ENCODE peak calls at places on chromosomes 1 and 21, in eight cellular contexts. One of them, this sample, is unnamed.
A peak's percentile ranks its signal among the peaks of the same experiment; 100 is the strongest.

GRCh38 chr1:3066250-3066711 is 2.7 kb upstream of the PRDM16 start:
- DNase-seq in KBM-7: no peak
- DNase-seq in T-helper 2 cell: no peak
- DNase-seq in HS-5: no peak
- DNase-seq in heart left ventricle: peak; percentile 66
- DNase-seq in activated CD4-positive, alpha-beta T cell treated with anti-CD3 and anti-CD28 coated beads for 24 hours: no peak
- DNase-seq in activated CD8-positive, alpha-beta memory T cell treated with anti-CD3 and anti-CD28 coated beads, Interleukin-2, amount 10 ng/mL, durations not matched to agents 7 days and 5 days: no peak
- DNase-seq in glutamatergic neuron: no peak
- DNase-seq in this sample: no peak

GRCh38 chr1:50774759-50775351 is 185.2 kb downstream of the FAF1 start:
- DNase-seq in heart left ventricle: no peak
- DNase-seq in glutamatergic neuron: no peak
- DNase-seq in KBM-7: peak; percentile 68
- DNase-seq in activated CD8-positive, alpha-beta memory T cell treated with anti-CD3 and anti-CD28 coated beads, Interleukin-2, amount 10 ng/mL, durations not matched to agents 7 days and 5 days: no peak
- DNase-seq in T-helper 2 cell: no peak
- DNase-seq in HS-5: peak; percentile 25
- DNase-seq in activated CD4-positive, alpha-beta T cell treated with anti-CD3 and anti-CD28 coated beads for 24 hours: no peak
- DNase-seq in this sample: peak; percentile 19

GRCh38 chr1:145916745-145917144 is 1.8 kb downstream of the PEX11B start:
- DNase-seq in HS-5: no peak
- DNase-seq in activated CD8-positive, alpha-beta memory T cell treated with anti-CD3 and anti-CD28 coated beads, Interleukin-2, amount 10 ng/mL, durations not matched to agents 7 days and 5 days: no peak
- DNase-seq in glutamatergic neuron: no peak
- DNase-seq in heart left ventricle: no peak
- DNase-seq in activated CD4-positive, alpha-beta T cell treated with anti-CD3 and anti-CD28 coated beads for 24 hours: no peak
- DNase-seq in T-helper 2 cell: no peak
- DNase-seq in KBM-7: no peak
- DNase-seq in this sample: no peak

GRCh38 chr1:15696956-15697521 is 12.9 kb downstream of the PLEKHM2 start:
- DNase-seq in T-helper 2 cell: no peak
- DNase-seq in activated CD8-positive, alpha-beta memory T cell treated with anti-CD3 and anti-CD28 coated beads, Interleukin-2, amount 10 ng/mL, durations not matched to agents 7 days and 5 days: peak; percentile 58
- DNase-seq in activated CD4-positive, alpha-beta T cell treated with anti-CD3 and anti-CD28 coated beads for 24 hours: no peak
- DNase-seq in glutamatergic neuron: no peak
- DNase-seq in heart left ventricle: no peak
- DNase-seq in HS-5: no peak
- DNase-seq in KBM-7: peak; percentile 93
- DNase-seq in this sample: no peak

GRCh38 chr1:230112131-230112701 is 45.2 kb downstream of the GALNT2 start:
- DNase-seq in glutamatergic neuron: no peak
- DNase-seq in T-helper 2 cell: no peak
- DNase-seq in heart left ventricle: no peak
- DNase-seq in HS-5: no peak
- DNase-seq in activated CD8-positive, alpha-beta memory T cell treated with anti-CD3 and anti-CD28 coated beads, Interleukin-2, amount 10 ng/mL, durations not matched to agents 7 days and 5 days: no peak
- DNase-seq in KBM-7: peak; percentile 73
- DNase-seq in activated CD4-positive, alpha-beta T cell treated with anti-CD3 and anti-CD28 coated beads for 24 hours: no peak
- DNase-seq in this sample: no peak

GRCh38 chr1:17276568-17276967 is 27.7 kb downstream of the PADI3 start:
- DNase-seq in T-helper 2 cell: no peak
- DNase-seq in glutamatergic neuron: no peak
- DNase-seq in HS-5: no peak
- DNase-seq in activated CD8-positive, alpha-beta memory T cell treated with anti-CD3 and anti-CD28 coated beads, Interleukin-2, amount 10 ng/mL, durations not matched to agents 7 days and 5 days: no peak
- DNase-seq in activated CD4-positive, alpha-beta T cell treated with anti-CD3 and anti-CD28 coated beads for 24 hours: no peak
- DNase-seq in KBM-7: peak; percentile 91
- DNase-seq in heart left ventricle: no peak
- DNase-seq in this sample: no peak

GRCh38 chr1:61692155-61692783 is 32.7 kb downstream of the TM2D1 start:
- DNase-seq in HS-5: no peak
- DNase-seq in heart left ventricle: no peak
- DNase-seq in activated CD8-positive, alpha-beta memory T cell treated with anti-CD3 and anti-CD28 coated beads, Interleukin-2, amount 10 ng/mL, durations not matched to agents 7 days and 5 days: no peak
- DNase-seq in KBM-7: no peak
- DNase-seq in glutamatergic neuron: no peak
- DNase-seq in activated CD4-positive, alpha-beta T cell treated with anti-CD3 and anti-CD28 coated beads for 24 hours: no peak
- DNase-seq in T-helper 2 cell: no peak
- DNase-seq in this sample: no peak

GRCh38 chr1:80171101-80171500 is 1164.6 kb upstream of the ADGRL4 start:
- DNase-seq in HS-5: no peak
- DNase-seq in activated CD4-positive, alpha-beta T cell treated with anti-CD3 and anti-CD28 coated beads for 24 hours: no peak
- DNase-seq in heart left ventricle: peak; percentile 7
- DNase-seq in KBM-7: no peak
- DNase-seq in glutamatergic neuron: no peak
- DNase-seq in T-helper 2 cell: no peak
- DNase-seq in activated CD8-positive, alpha-beta memory T cell treated with anti-CD3 and anti-CD28 coated beads, Interleukin-2, amount 10 ng/mL, durations not matched to agents 7 days and 5 days: no peak
- DNase-seq in this sample: no peak

GRCh38 chr1:58773406-58773840 is 10.4 kb downstream of the JUN start:
- DNase-seq in glutamatergic neuron: no peak
- DNase-seq in KBM-7: peak; percentile 44
- DNase-seq in T-helper 2 cell: no peak
- DNase-seq in heart left ventricle: peak; percentile 88
- DNase-seq in activated CD4-positive, alpha-beta T cell treated with anti-CD3 and anti-CD28 coated beads for 24 hours: no peak
- DNase-seq in HS-5: no peak
- DNase-seq in activated CD8-positive, alpha-beta memory T cell treated with anti-CD3 and anti-CD28 coated beads, Interleukin-2, amount 10 ng/mL, durations not matched to agents 7 days and 5 days: no peak
- DNase-seq in this sample: no peak

GRCh38 chr1:84997667-84998600 is 1.0 kb upstream of the MCOLN2 start:
- DNase-seq in HS-5: no peak
- DNase-seq in T-helper 2 cell: no peak
- DNase-seq in KBM-7: peak; percentile 47
- DNase-seq in glutamatergic neuron: peak; percentile 40
- DNase-seq in activated CD4-positive, alpha-beta T cell treated with anti-CD3 and anti-CD28 coated beads for 24 hours: no peak
- DNase-seq in heart left ventricle: no peak
- DNase-seq in activated CD8-positive, alpha-beta memory T cell treated with anti-CD3 and anti-CD28 coated beads, Interleukin-2, amount 10 ng/mL, durations not matched to agents 7 days and 5 days: peak; percentile 53
- DNase-seq in this sample: no peak

GRCh38 chr1:42952353-42953001 is 6.2 kb downstream of the SLC2A1 start:
- DNase-seq in HS-5: no peak
- DNase-seq in activated CD8-positive, alpha-beta memory T cell treated with anti-CD3 and anti-CD28 coated beads, Interleukin-2, amount 10 ng/mL, durations not matched to agents 7 days and 5 days: peak; percentile 64
- DNase-seq in T-helper 2 cell: no peak
- DNase-seq in glutamatergic neuron: no peak
- DNase-seq in heart left ventricle: no peak
- DNase-seq in activated CD4-positive, alpha-beta T cell treated with anti-CD3 and anti-CD28 coated beads for 24 hours: no peak
- DNase-seq in KBM-7: no peak
- DNase-seq in this sample: no peak

GRCh38 chr1:41802532-41803501 is 115.9 kb downstream of the HIVEP3 start:
- DNase-seq in HS-5: no peak
- DNase-seq in glutamatergic neuron: no peak
- DNase-seq in T-helper 2 cell: no peak
- DNase-seq in activated CD8-positive, alpha-beta memory T cell treated with anti-CD3 and anti-CD28 coated beads, Interleukin-2, amount 10 ng/mL, durations not matched to agents 7 days and 5 days: peak; percentile 69
- DNase-seq in heart left ventricle: peak; percentile 57
- DNase-seq in activated CD4-positive, alpha-beta T cell treated with anti-CD3 and anti-CD28 coated beads for 24 hours: no peak
- DNase-seq in KBM-7: peak; percentile 76
- DNase-seq in this sample: no peak

GRCh38 chr1:27366411-27367159 is at the start of gene MAP3K6:
- DNase-seq in T-helper 2 cell: no peak
- DNase-seq in activated CD8-positive, alpha-beta memory T cell treated with anti-CD3 and anti-CD28 coated beads, Interleukin-2, amount 10 ng/mL, durations not matched to agents 7 days and 5 days: peak; percentile 59
- DNase-seq in heart left ventricle: peak; percentile 89
- DNase-seq in HS-5: peak; percentile 61
- DNase-seq in KBM-7: peak; percentile 84
- DNase-seq in glutamatergic neuron: peak; percentile 73
- DNase-seq in activated CD4-positive, alpha-beta T cell treated with anti-CD3 and anti-CD28 coated beads for 24 hours: no peak
- DNase-seq in this sample: no peak

GRCh38 chr1:179926494-179927205 is 28.0 kb upstream of the CEP350 start:
- DNase-seq in heart left ventricle: no peak
- DNase-seq in KBM-7: no peak
- DNase-seq in glutamatergic neuron: no peak
- DNase-seq in activated CD4-positive, alpha-beta T cell treated with anti-CD3 and anti-CD28 coated beads for 24 hours: no peak
- DNase-seq in activated CD8-positive, alpha-beta memory T cell treated with anti-CD3 and anti-CD28 coated beads, Interleukin-2, amount 10 ng/mL, durations not matched to agents 7 days and 5 days: no peak
- DNase-seq in HS-5: peak; percentile 78
- DNase-seq in T-helper 2 cell: no peak
- DNase-seq in this sample: peak; percentile 59

GRCh38 chr21:44405091-44405947 is 50.0 kb upstream of the LRRC3 start:
- DNase-seq in KBM-7: no peak
- DNase-seq in activated CD8-positive, alpha-beta memory T cell treated with anti-CD3 and anti-CD28 coated beads, Interleukin-2, amount 10 ng/mL, durations not matched to agents 7 days and 5 days: no peak
- DNase-seq in heart left ventricle: no peak
- DNase-seq in activated CD4-positive, alpha-beta T cell treated with anti-CD3 and anti-CD28 coated beads for 24 hours: no peak
- DNase-seq in glutamatergic neuron: no peak
- DNase-seq in T-helper 2 cell: no peak
- DNase-seq in HS-5: no peak
- DNase-seq in this sample: no peak

GRCh38 chr1:53669511-53670191 is 69.3 kb downstream of the GLIS1 start:
- DNase-seq in T-helper 2 cell: no peak
- DNase-seq in activated CD8-positive, alpha-beta memory T cell treated with anti-CD3 and anti-CD28 coated beads, Interleukin-2, amount 10 ng/mL, durations not matched to agents 7 days and 5 days: no peak
- DNase-seq in activated CD4-positive, alpha-beta T cell treated with anti-CD3 and anti-CD28 coated beads for 24 hours: no peak
- DNase-seq in HS-5: no peak
- DNase-seq in heart left ventricle: no peak
- DNase-seq in KBM-7: no peak
- DNase-seq in glutamatergic neuron: no peak
- DNase-seq in this sample: no peak

GRCh38 chr1:38929476-38929875 is 12.2 kb downstream of the RHBDL2 start:
- DNase-seq in activated CD4-positive, alpha-beta T cell treated with anti-CD3 and anti-CD28 coated beads for 24 hours: no peak
- DNase-seq in KBM-7: no peak
- DNase-seq in activated CD8-positive, alpha-beta memory T cell treated with anti-CD3 and anti-CD28 coated beads, Interleukin-2, amount 10 ng/mL, durations not matched to agents 7 days and 5 days: no peak
- DNase-seq in T-helper 2 cell: no peak
- DNase-seq in heart left ventricle: no peak
- DNase-seq in HS-5: no peak
- DNase-seq in glutamatergic neuron: peak; percentile 17
- DNase-seq in this sample: no peak

GRCh38 chr21:45405271-45405818 is 380 bp downstream of the COL18A1 start:
- DNase-seq in glutamatergic neuron: no peak
- DNase-seq in activated CD8-positive, alpha-beta memory T cell treated with anti-CD3 and anti-CD28 coated beads, Interleukin-2, amount 10 ng/mL, durations not matched to agents 7 days and 5 days: no peak
- DNase-seq in heart left ventricle: peak; percentile 79
- DNase-seq in activated CD4-positive, alpha-beta T cell treated with anti-CD3 and anti-CD28 coated beads for 24 hours: no peak
- DNase-seq in KBM-7: no peak
- DNase-seq in HS-5: no peak
- DNase-seq in T-helper 2 cell: no peak
- DNase-seq in this sample: no peak

GRCh38 chr1:53971718-53972117 is 25.6 kb downstream of the LRRC42 start:
- DNase-seq in KBM-7: no peak
- DNase-seq in T-helper 2 cell: no peak
- DNase-seq in HS-5: no peak
- DNase-seq in activated CD8-positive, alpha-beta memory T cell treated with anti-CD3 and anti-CD28 coated beads, Interleukin-2, amount 10 ng/mL, durations not matched to agents 7 days and 5 days: no peak
- DNase-seq in activated CD4-positive, alpha-beta T cell treated with anti-CD3 and anti-CD28 coated beads for 24 hours: no peak
- DNase-seq in heart left ventricle: no peak
- DNase-seq in glutamatergic neuron: no peak
- DNase-seq in this sample: no peak

GRCh38 chr21:31386006-31386405 is 41.9 kb upstream of the TIAM1 start:
- DNase-seq in activated CD4-positive, alpha-beta T cell treated with anti-CD3 and anti-CD28 coated beads for 24 hours: no peak
- DNase-seq in glutamatergic neuron: no peak
- DNase-seq in HS-5: no peak
- DNase-seq in heart left ventricle: no peak
- DNase-seq in activated CD8-positive, alpha-beta memory T cell treated with anti-CD3 and anti-CD28 coated beads, Interleukin-2, amount 10 ng/mL, durations not matched to agents 7 days and 5 days: no peak
- DNase-seq in KBM-7: no peak
- DNase-seq in T-helper 2 cell: no peak
- DNase-seq in this sample: no peak

GRCh38 chr1:167645625-167646410 is 15.8 kb downstream of the RCSD1 start:
- DNase-seq in activated CD8-positive, alpha-beta memory T cell treated with anti-CD3 and anti-CD28 coated beads, Interleukin-2, amount 10 ng/mL, durations not matched to agents 7 days and 5 days: no peak
- DNase-seq in KBM-7: no peak
- DNase-seq in heart left ventricle: no peak
- DNase-seq in glutamatergic neuron: no peak
- DNase-seq in T-helper 2 cell: no peak
- DNase-seq in activated CD4-positive, alpha-beta T cell treated with anti-CD3 and anti-CD28 coated beads for 24 hours: no peak
- DNase-seq in HS-5: no peak
- DNase-seq in this sample: no peak

GRCh38 chr1:7780976-7781375 is 3.1 kb upstream of the PER3 start:
- DNase-seq in activated CD8-positive, alpha-beta memory T cell treated with anti-CD3 and anti-CD28 coated beads, Interleukin-2, amount 10 ng/mL, durations not matched to agents 7 days and 5 days: no peak
- DNase-seq in heart left ventricle: no peak
- DNase-seq in KBM-7: no peak
- DNase-seq in T-helper 2 cell: no peak
- DNase-seq in HS-5: no peak
- DNase-seq in activated CD4-positive, alpha-beta T cell treated with anti-CD3 and anti-CD28 coated beads for 24 hours: no peak
- DNase-seq in glutamatergic neuron: no peak
- DNase-seq in this sample: no peak

GRCh38 chr1:52571783-52572182 is 18.9 kb upstream of the TUT4 start:
- DNase-seq in activated CD4-positive, alpha-beta T cell treated with anti-CD3 and anti-CD28 coated beads for 24 hours: no peak
- DNase-seq in HS-5: peak; percentile 18
- DNase-seq in activated CD8-positive, alpha-beta memory T cell treated with anti-CD3 and anti-CD28 coated beads, Interleukin-2, amount 10 ng/mL, durations not matched to agents 7 days and 5 days: no peak
- DNase-seq in KBM-7: peak; percentile 45
- DNase-seq in T-helper 2 cell: no peak
- DNase-seq in heart left ventricle: no peak
- DNase-seq in glutamatergic neuron: no peak
- DNase-seq in this sample: no peak

GRCh38 chr1:40783001-40783905 is at the start of gene KCNQ4:
- DNase-seq in activated CD8-positive, alpha-beta memory T cell treated with anti-CD3 and anti-CD28 coated beads, Interleukin-2, amount 10 ng/mL, durations not matched to agents 7 days and 5 days: no peak
- DNase-seq in HS-5: no peak
- DNase-seq in glutamatergic neuron: peak; percentile 64
- DNase-seq in T-helper 2 cell: no peak
- DNase-seq in KBM-7: no peak
- DNase-seq in heart left ventricle: peak; percentile 60
- DNase-seq in activated CD4-positive, alpha-beta T cell treated with anti-CD3 and anti-CD28 coated beads for 24 hours: peak; percentile 22
- DNase-seq in this sample: no peak

GRCh38 chr1:210739627-210740026 is 394.3 kb downstream of the KCNH1 start:
- DNase-seq in activated CD8-positive, alpha-beta memory T cell treated with anti-CD3 and anti-CD28 coated beads, Interleukin-2, amount 10 ng/mL, durations not matched to agents 7 days and 5 days: no peak
- DNase-seq in KBM-7: no peak
- DNase-seq in heart left ventricle: no peak
- DNase-seq in T-helper 2 cell: no peak
- DNase-seq in HS-5: no peak
- DNase-seq in activated CD4-positive, alpha-beta T cell treated with anti-CD3 and anti-CD28 coated beads for 24 hours: no peak
- DNase-seq in glutamatergic neuron: no peak
- DNase-seq in this sample: no peak

This sample was measured in AG04449.